ENCODE peak calls at places on chromosomes 5 and 9, in six cellular contexts. One of them, this sample, is unnamed.

GRCh38 chr9:21919377-21920362 is 74.5 kb downstream of the CDKN2A start:
- DNase-seq in NCI-H1417 treated with DMSO at 0.1 percent for 48 hours: no peak
- DNase-seq in AG09309: peak
- DNase-seq in T-cell: peak
- DNase-seq in HCEC 1CT: peak
- DNase-seq in stimulated activated CD4-positive, alpha-beta T cell treated with anti-CD3 and anti-CD28 coated beads, Interleukin-15, amount 100 ng/mL, for 1 hour: no peak
- DNase-seq in this sample: no peak

GRCh38 chr5:43043400-43043756 is 3.3 kb upstream of the ANXA2R start:
- DNase-seq in stimulated activated CD4-positive, alpha-beta T cell treated with anti-CD3 and anti-CD28 coated beads, Interleukin-15, amount 100 ng/mL, for 1 hour: no peak
- DNase-seq in NCI-H1417 treated with DMSO at 0.1 percent for 48 hours: no peak
- DNase-seq in T-cell: no peak
- DNase-seq in HCEC 1CT: no peak
- DNase-seq in AG09309: no peak
- DNase-seq in this sample: no peak

GRCh38 chr5:123474238-123474637 is 37.7 kb upstream of the CSNK1G3 start:
- DNase-seq in NCI-H1417 treated with DMSO at 0.1 percent for 48 hours: no peak
- DNase-seq in HCEC 1CT: no peak
- DNase-seq in AG09309: no peak
- DNase-seq in T-cell: no peak
- DNase-seq in stimulated activated CD4-positive, alpha-beta T cell treated with anti-CD3 and anti-CD28 coated beads, Interleukin-15, amount 100 ng/mL, for 1 hour: no peak
- DNase-seq in this sample: no peak

GRCh38 chr5:94375801-94376200 is 242.6 kb downstream of the KIAA0825 start:
- DNase-seq in HCEC 1CT: no peak
- DNase-seq in NCI-H1417 treated with DMSO at 0.1 percent for 48 hours: no peak
- DNase-seq in AG09309: no peak
- DNase-seq in T-cell: no peak
- DNase-seq in stimulated activated CD4-positive, alpha-beta T cell treated with anti-CD3 and anti-CD28 coated beads, Interleukin-15, amount 100 ng/mL, for 1 hour: no peak
- DNase-seq in this sample: no peak

GRCh38 chr5:147690595-147690994 is 91.9 kb downstream of the JAKMIP2 start:
- DNase-seq in HCEC 1CT: no peak
- DNase-seq in AG09309: no peak
- DNase-seq in T-cell: no peak
- DNase-seq in NCI-H1417 treated with DMSO at 0.1 percent for 48 hours: no peak
- DNase-seq in stimulated activated CD4-positive, alpha-beta T cell treated with anti-CD3 and anti-CD28 coated beads, Interleukin-15, amount 100 ng/mL, for 1 hour: no peak
- DNase-seq in this sample: no peak

GRCh38 chr5:134113908-134114875 is at the start of gene TCF7:
- DNase-seq in stimulated activated CD4-positive, alpha-beta T cell treated with anti-CD3 and anti-CD28 coated beads, Interleukin-15, amount 100 ng/mL, for 1 hour: peak
- DNase-seq in T-cell: peak
- DNase-seq in AG09309: peak
- DNase-seq in HCEC 1CT: peak
- DNase-seq in NCI-H1417 treated with DMSO at 0.1 percent for 48 hours: no peak
- DNase-seq in this sample: no peak

GRCh38 chr5:157004893-157005551 is 42.0 kb upstream of the TIMD4 start:
- DNase-seq in AG09309: peak
- DNase-seq in T-cell: no peak
- DNase-seq in stimulated activated CD4-positive, alpha-beta T cell treated with anti-CD3 and anti-CD28 coated beads, Interleukin-15, amount 100 ng/mL, for 1 hour: no peak
- DNase-seq in HCEC 1CT: peak
- DNase-seq in NCI-H1417 treated with DMSO at 0.1 percent for 48 hours: no peak
- DNase-seq in this sample: no peak

GRCh38 chr9:96084289-96084688 is 208.8 kb downstream of the ERCC6L2 start:
- DNase-seq in AG09309: no peak
- DNase-seq in HCEC 1CT: no peak
- DNase-seq in NCI-H1417 treated with DMSO at 0.1 percent for 48 hours: no peak
- DNase-seq in stimulated activated CD4-positive, alpha-beta T cell treated with anti-CD3 and anti-CD28 coated beads, Interleukin-15, amount 100 ng/mL, for 1 hour: no peak
- DNase-seq in T-cell: no peak
- DNase-seq in this sample: no peak

GRCh38 chr5:110458313-110458712 is 268.2 kb downstream of the TMEM232 start:
- DNase-seq in stimulated activated CD4-positive, alpha-beta T cell treated with anti-CD3 and anti-CD28 coated beads, Interleukin-15, amount 100 ng/mL, for 1 hour: no peak
- DNase-seq in T-cell: no peak
- DNase-seq in AG09309: no peak
- DNase-seq in NCI-H1417 treated with DMSO at 0.1 percent for 48 hours: no peak
- DNase-seq in HCEC 1CT: no peak
- DNase-seq in this sample: no peak

This sample was measured in NCI-H2081 treated with DMSO at 0.1 percent for 48 hours.